ENCODE peak calls at places on chromosomes 5 and 9, in four cellular contexts. Q is mucosa of descending colon, A is tibial nerve, P is gastrocnemius medialis. K is an unnamed sample.

GRCh38 chr9:38046669-38047300 is 22.2 kb downstream of the SHB start:
- DNase-seq in A (no peak), Q (no peak), P (no peak), K (no peak)

GRCh38 chr9:89360465-89360864 is 42.2 kb downstream of the SECISBP2 start:
- DNase-seq in A (no peak), P (peak), Q (no peak), K (no peak)

GRCh38 chr5:103498800-103499199 is 63.8 kb downstream of the NUDT12 start:
- DNase-seq in A (no peak), Q (no peak), P (no peak), K (no peak)

GRCh38 chr5:152124413-152125082 is 199.9 kb upstream of the GLRA1 start:
- DNase-seq in P (no peak), Q (peak), A (no peak), K (no peak)

GRCh38 chr9:88746744-88747398 is 211.9 kb downstream of the NXNL2 start:
- DNase-seq in A (no peak), Q (no peak), P (no peak), K (no peak)

GRCh38 chr5:33153891-33154290 is 286.9 kb upstream of the TARS1 start:
- DNase-seq in P (no peak), Q (no peak), A (no peak), K (no peak)

GRCh38 chr9:70883056-70883455 is 238.4 kb downstream of the TRPM3 start:
- DNase-seq in Q (no peak), A (no peak), P (no peak), K (no peak)

GRCh38 chr9:99489043-99489378 is 266.9 kb downstream of the SEC61B start:
- DNase-seq in Q (no peak), P (no peak), A (no peak), K (no peak)

GRCh38 chr9:36424289-36425055 is 24.4 kb upstream of the RNF38 start:
- DNase-seq in A (no peak), Q (no peak), P (no peak), K (no peak)

GRCh38 chr9:110192531-110193326 is 15.2 kb downstream of the C9orf152 start:
- DNase-seq in P (no peak), Q (no peak), A (no peak), K (peak)

GRCh38 chr9:32843295-32843694 is 60.0 kb downstream of the TMEM215 start:
- DNase-seq in Q (no peak), P (no peak), A (no peak), K (no peak)

GRCh38 chr5:43661102-43661501 is 58.1 kb downstream of the NNT start:
- DNase-seq in P (no peak), Q (no peak), A (no peak), K (peak)

GRCh38 chr9:35162605-35163315 is 951 bp downstream of the UNC13B start:
- DNase-seq in A (no peak), Q (no peak), P (no peak), K (no peak)

GRCh38 chr9:129109504-129109903 is 1.1 kb downstream of the CRAT start:
- DNase-seq in A (peak), Q (no peak), P (no peak), K (peak)

GRCh38 chr5:80399553-80400239 is 8.2 kb upstream of the ZFYVE16 start:
- DNase-seq in P (no peak), A (no peak), Q (no peak), K (peak)

GRCh38 chr5:54415896-54416640 is 39.4 kb upstream of the HSPB3 start:
- DNase-seq in P (no peak), A (no peak), Q (no peak), K (no peak)

GRCh38 chr5:98497391-98497790 is 276.1 kb upstream of the RGMB start:
- DNase-seq in P (no peak), Q (no peak), A (no peak), K (no peak)

GRCh38 chr9:16136961-16137360 is 584.1 kb downstream of the CCDC171 start:
- DNase-seq in A (peak), P (peak), Q (no peak), K (no peak)

GRCh38 chr9:94870793-94871558 is 144.5 kb downstream of the AOPEP start:
- DNase-seq in A (no peak), P (peak), Q (no peak), K (no peak)

GRCh38 chr5:140602165-140602564 is 30.8 kb downstream of the CD14 start:
- DNase-seq in A (no peak), P (no peak), Q (no peak), K (no peak)

GRCh38 chr5:14038341-14038959 is 94.0 kb upstream of the DNAH5 start:
- DNase-seq in P (no peak), Q (no peak), A (no peak), K (no peak)

GRCh38 chr9:75551866-75552265 is 338.6 kb upstream of the PCSK5 start:
- DNase-seq in P (no peak), A (no peak), Q (no peak), K (no peak)

GRCh38 chr9:127923771-127924170 is 6.8 kb downstream of the PIP5KL1 start:
- DNase-seq in Q (no peak), A (no peak), P (no peak), K (no peak)

GRCh38 chr5:150278046-150278760 is 11.4 kb downstream of the CAMK2A start:
- DNase-seq in Q (no peak), A (no peak), P (no peak), K (no peak)

GRCh38 chr5:61217251-61217650 is 55.0 kb upstream of the SMIM15 start:
- DNase-seq in Q (no peak), A (no peak), P (no peak), K (no peak)
- H3K4me3 ChIP-seq in Q (no peak), A (no peak), P (no peak), K (no peak)

DNA sequence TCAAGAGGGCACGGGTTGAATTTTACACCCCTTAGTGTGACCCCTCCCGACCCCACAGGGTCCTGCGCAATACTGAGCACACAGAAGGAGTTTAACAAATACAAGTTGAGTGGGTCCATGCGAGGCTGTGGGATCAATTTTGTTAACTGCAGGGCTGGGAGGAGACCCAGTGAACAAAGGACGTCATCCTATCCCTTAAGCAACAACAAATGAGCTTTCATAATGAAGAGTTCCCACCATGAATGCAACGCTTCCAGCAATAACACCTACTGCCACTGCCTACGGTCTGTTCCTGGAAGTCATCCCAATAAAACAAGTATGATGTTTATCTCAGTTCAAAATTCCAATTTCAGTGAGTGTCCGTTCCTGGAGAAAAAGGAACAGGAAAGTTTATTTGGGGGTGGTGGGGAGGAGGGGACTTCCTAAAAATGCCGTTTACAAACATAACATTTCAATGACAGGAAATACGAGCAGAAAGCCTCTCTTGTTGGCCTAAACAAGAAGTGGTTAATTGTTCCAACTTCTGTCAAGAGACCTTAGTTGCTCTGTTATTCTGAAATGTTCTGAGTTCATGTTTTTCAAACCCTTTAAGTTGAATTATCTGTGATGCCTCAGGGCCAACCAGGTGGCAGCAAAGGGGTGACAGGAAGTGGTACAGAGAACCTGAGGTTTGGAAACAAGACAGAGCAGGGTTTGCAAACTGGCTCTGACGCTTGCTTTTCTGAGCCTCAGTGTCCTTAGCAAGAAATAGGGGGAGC is 65.8 kb upstream of the PLPP6 start:
- DNase-seq in P (no peak), Q (no peak), A (no peak), K (peak)
- TF ChIP-seq CTCF in P (no peak), Q (no peak), A (no peak), K (no peak)

GRCh38 chr9:20511680-20512079 is 110.6 kb downstream of the MLLT3 start:
- DNase-seq in A (no peak), Q (no peak), P (no peak), K (no peak)
- H3K4me3 ChIP-seq in A (no peak), Q (no peak), P (no peak), K (no peak)

GRCh38 chr5:36733183-36733582 is 126.8 kb downstream of the SLC1A3 start:
- DNase-seq in P (no peak), Q (no peak), A (no peak), K (no peak)

GRCh38 chr5:36728697-36729543 is 122.5 kb downstream of the SLC1A3 start:
- DNase-seq in Q (no peak), P (no peak), A (no peak), K (peak)

GRCh38 chr5:36739751-36740221 is 133.4 kb downstream of the SLC1A3 start:
- DNase-seq in A (peak), Q (peak), P (no peak), K (peak)

GRCh38 chr5:36730537-36731216 is 124.3 kb downstream of the SLC1A3 start:
- DNase-seq in Q (no peak), P (no peak), A (no peak), K (no peak)

GRCh38 chr5:36734422-36734821 is 128.0 kb downstream of the SLC1A3 start:
- DNase-seq in Q (no peak), P (no peak), A (no peak), K (peak)
- TF ChIP-seq CTCF in Q (no peak), P (no peak), A (no peak), K (no peak)

GRCh38 chr5:119355636-119356383 is at the start of gene TNFAIP8:
- DNase-seq in A (peak), P (no peak), Q (peak), K (peak)

GRCh38 chr5:119357309-119357708 is 1.5 kb downstream of the TNFAIP8 start:
- DNase-seq in P (no peak), Q (no peak), A (no peak), K (no peak)

GRCh38 chr5:119355244-119355635 is 579 bp upstream of the TNFAIP8 start:
- DNase-seq in P (no peak), Q (no peak), A (no peak), K (peak)

GRCh38 chr5:119357815-119358559 is 2.2 kb downstream of the TNFAIP8 start:
- DNase-seq in P (no peak), Q (no peak), A (no peak), K (no peak)

GRCh38 chr5:119356384-119357188 is 767 bp downstream of the TNFAIP8 start:
- DNase-seq in A (no peak), P (no peak), Q (no peak), K (peak)
- H3K4me3 ChIP-seq in A (peak), P (peak), Q (no peak), K (peak)

DNA sequence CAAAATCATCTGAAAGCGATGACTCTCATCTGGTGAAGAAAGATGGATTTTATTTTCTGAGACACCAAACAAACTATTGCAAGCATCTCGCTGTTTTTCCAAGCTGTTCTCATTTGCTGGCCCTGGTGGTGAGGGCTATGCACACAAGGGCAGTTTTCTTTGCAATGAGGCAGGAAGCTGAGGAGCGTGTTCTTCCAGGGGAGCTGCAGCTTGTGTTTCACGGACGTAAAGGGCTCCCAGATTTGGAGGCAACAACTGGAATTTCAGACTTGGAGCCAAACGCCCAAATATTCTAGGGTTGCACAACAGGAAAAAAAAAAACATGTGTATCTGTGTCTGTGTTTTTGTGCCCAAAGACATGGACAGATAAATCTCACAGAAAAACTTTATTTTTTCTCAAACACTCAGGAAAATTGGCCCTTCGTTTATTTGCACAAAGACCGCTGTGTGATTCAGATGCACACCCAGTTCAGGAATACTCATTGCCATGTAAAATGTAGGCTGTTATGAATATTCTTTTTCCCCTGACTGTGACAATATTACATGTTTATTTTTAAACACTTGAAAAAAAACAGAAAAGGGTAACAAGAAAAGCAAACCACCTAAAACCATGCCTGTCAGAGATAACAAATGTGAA is 151.3 kb downstream of the GAS1 start:
- DNase-seq in Q (no peak), A (peak), P (peak), K (no peak)
- TF ChIP-seq CTCF in Q (no peak), A (peak), P (no peak), K (no peak)

GRCh38 chr9:96654450-96655197 is 493 bp downstream of the PRXL2C start:
- DNase-seq in P (peak), A (peak), Q (peak), K (peak)
- H3K4me3 ChIP-seq in P (peak), A (peak), Q (peak), K (peak)

GRCh38 chr5:71573611-71574010 is 13.5 kb upstream of the MCCC2 start:
- DNase-seq in A (no peak), Q (no peak), P (no peak), K (no peak)
- TF ChIP-seq CTCF in A (no peak), Q (no peak), P (no peak), K (no peak)

GRCh38 chr5:132628814-132629213 is 29.2 kb upstream of the IL13 start:
- DNase-seq in A (no peak), P (no peak), Q (no peak), K (peak)

GRCh38 chr5:132627470-132627869 is 30.5 kb upstream of the IL13 start:
- DNase-seq in P (no peak), A (no peak), Q (no peak), K (no peak)

DNA sequence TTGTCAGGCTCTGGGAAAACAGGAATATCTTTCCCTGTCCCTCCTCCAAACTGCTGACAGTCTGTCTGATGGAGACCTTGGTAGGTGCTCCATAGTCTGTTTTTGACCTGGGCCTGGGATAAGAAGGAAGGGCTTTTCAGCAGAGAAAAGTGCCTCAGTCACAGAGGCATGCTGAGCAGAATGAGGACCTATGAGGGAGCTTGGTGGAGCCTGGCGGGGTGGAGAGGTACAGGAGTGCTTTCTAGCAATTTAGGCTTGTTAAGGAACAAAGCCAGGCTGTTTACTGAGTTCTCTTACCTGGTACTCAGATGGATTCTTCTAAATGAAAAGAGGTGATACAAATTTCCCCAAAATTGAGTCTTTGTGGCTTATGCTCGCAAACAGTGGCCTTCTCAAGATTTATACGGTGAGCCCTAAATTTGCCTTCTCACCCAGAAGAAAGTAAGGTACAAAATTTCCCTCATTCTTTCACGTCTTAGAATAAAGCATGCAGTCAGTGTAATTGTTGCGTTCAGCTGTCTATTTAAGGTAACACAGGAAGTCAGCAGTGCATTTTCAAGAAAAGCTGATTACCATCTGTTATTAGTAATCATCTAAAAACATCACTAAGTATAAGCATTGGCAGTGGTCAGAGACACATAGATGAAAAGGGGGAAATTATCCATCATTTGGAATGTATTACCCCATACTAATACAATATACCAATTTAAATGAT is 28.6 kb upstream of the IL13 start:
- DNase-seq in Q (no peak), A (no peak), P (no peak), K (peak)
- H3K4me3 ChIP-seq in Q (no peak), A (no peak), P (no peak), K (no peak)

GRCh38 chr9:134217431-134218210 is 53.3 kb upstream of the RNU6ATAC start:
- DNase-seq in A (no peak), Q (no peak), P (peak), K (peak)
- TF ChIP-seq CTCF in A (no peak), Q (no peak), P (peak), K (peak)

K was measured in GM12865.